ENCODE peak calls at places on chromosome X, in seven cellular contexts. One of them, this sample, is unnamed.

GRCh38 chrX:100883654-100884053 is 9.5 kb upstream of the NOX1 start:
- DNase-seq in H9: no peak
- DNase-seq in trophoblast cell: no peak
- DNase-seq in mesendoderm: peak
- DNase-seq in H1: no peak
- DNase-seq in mesenchymal stem cell: no peak
- DNase-seq in IMR-90: no peak
- DNase-seq in this sample: no peak

GRCh38 chrX:123647244-123647643 is 85.6 kb downstream of the THOC2 start:
- DNase-seq in mesenchymal stem cell: no peak
- DNase-seq in mesendoderm: no peak
- DNase-seq in H1: no peak
- DNase-seq in H9: no peak
- DNase-seq in trophoblast cell: no peak
- DNase-seq in IMR-90: no peak
- DNase-seq in this sample: no peak

GRCh38 chrX:49309401-49309981 is 6.0 kb downstream of the GAGE10 start:
- DNase-seq in mesenchymal stem cell: peak
- DNase-seq in H9: peak
- DNase-seq in IMR-90: peak
- DNase-seq in H1: peak
- DNase-seq in trophoblast cell: no peak
- DNase-seq in mesendoderm: peak
- DNase-seq in this sample: no peak

GRCh38 chrX:150692837-150693781 is at the start of gene MTMR1:
- DNase-seq in mesendoderm: peak
- DNase-seq in mesenchymal stem cell: no peak
- DNase-seq in H1: no peak
- DNase-seq in IMR-90: no peak
- DNase-seq in trophoblast cell: no peak
- DNase-seq in H9: no peak
- DNase-seq in this sample: no peak

GRCh38 chrX:48751343-48751742 is 10.2 kb upstream of the GLOD5 start:
- DNase-seq in trophoblast cell: no peak
- DNase-seq in mesendoderm: no peak
- DNase-seq in H9: no peak
- DNase-seq in H1: no peak
- DNase-seq in IMR-90: no peak
- DNase-seq in mesenchymal stem cell: no peak
- DNase-seq in this sample: no peak

GRCh38 chrX:129653985-129654651 is 638 bp downstream of the APLN start:
- DNase-seq in H1: no peak
- DNase-seq in H9: no peak
- DNase-seq in IMR-90: no peak
- DNase-seq in mesenchymal stem cell: peak
- DNase-seq in mesendoderm: no peak
- DNase-seq in trophoblast cell: no peak
- DNase-seq in this sample: no peak

GRCh38 chrX:107747596-107748161 is 27.9 kb downstream of the TSC22D3 start:
- DNase-seq in mesenchymal stem cell: peak
- DNase-seq in trophoblast cell: no peak
- DNase-seq in H9: no peak
- DNase-seq in mesendoderm: no peak
- DNase-seq in H1: no peak
- DNase-seq in IMR-90: peak
- DNase-seq in this sample: no peak

GRCh38 chrX:132652871-132653270 is 164.0 kb upstream of the MBNL3 start:
- DNase-seq in H1: no peak
- DNase-seq in mesendoderm: no peak
- DNase-seq in trophoblast cell: no peak
- DNase-seq in H9: no peak
- DNase-seq in IMR-90: no peak
- DNase-seq in mesenchymal stem cell: no peak
- DNase-seq in this sample: no peak

GRCh38 chrX:24963823-24964222 is 51.9 kb downstream of the ARX start:
- DNase-seq in H1: no peak
- DNase-seq in mesendoderm: peak
- DNase-seq in mesenchymal stem cell: no peak
- DNase-seq in IMR-90: no peak
- DNase-seq in trophoblast cell: no peak
- DNase-seq in H9: no peak
- DNase-seq in this sample: no peak

GRCh38 chrX:46599051-46599560 is 25.5 kb downstream of the CHST7 start:
- DNase-seq in mesenchymal stem cell: peak
- DNase-seq in mesendoderm: no peak
- DNase-seq in trophoblast cell: no peak
- DNase-seq in H9: no peak
- DNase-seq in H1: no peak
- DNase-seq in IMR-90: peak
- DNase-seq in this sample: no peak

GRCh38 chrX:13670197-13670596 is 17.3 kb downstream of the TCEANC start:
- DNase-seq in trophoblast cell: no peak
- DNase-seq in H1: no peak
- DNase-seq in mesenchymal stem cell: no peak
- DNase-seq in H9: no peak
- DNase-seq in mesendoderm: no peak
- DNase-seq in IMR-90: no peak
- DNase-seq in this sample: no peak

GRCh38 chrX:73577368-73577767 is 14.4 kb downstream of the CHIC1 start:
- DNase-seq in IMR-90: peak
- DNase-seq in H9: no peak
- DNase-seq in mesenchymal stem cell: peak
- DNase-seq in mesendoderm: peak
- DNase-seq in H1: no peak
- DNase-seq in trophoblast cell: no peak
- DNase-seq in this sample: peak

GRCh38 chrX:154458116-154458953 is at the start of gene PLXNA3:
- DNase-seq in mesendoderm: peak
- DNase-seq in trophoblast cell: no peak
- DNase-seq in IMR-90: no peak
- DNase-seq in H9: no peak
- DNase-seq in H1: no peak
- DNase-seq in mesenchymal stem cell: no peak
- DNase-seq in this sample: peak

GRCh38 chrX:45986971-45987370 is 558.2 kb downstream of the ZNF674 start:
- DNase-seq in trophoblast cell: no peak
- DNase-seq in H9: no peak
- DNase-seq in IMR-90: no peak
- DNase-seq in mesendoderm: no peak
- DNase-seq in mesenchymal stem cell: no peak
- DNase-seq in H1: no peak
- DNase-seq in this sample: no peak

GRCh38 chrX:29299689-29300088 is 712.4 kb downstream of the IL1RAPL1 start:
- DNase-seq in IMR-90: no peak
- DNase-seq in mesendoderm: no peak
- DNase-seq in H9: no peak
- DNase-seq in mesenchymal stem cell: peak
- DNase-seq in trophoblast cell: no peak
- DNase-seq in H1: no peak
- DNase-seq in this sample: no peak

GRCh38 chrX:77892887-77893286 is 2.3 kb downstream of the MAGT1 start:
- DNase-seq in H9: no peak
- DNase-seq in mesendoderm: no peak
- DNase-seq in IMR-90: no peak
- DNase-seq in H1: no peak
- DNase-seq in mesenchymal stem cell: no peak
- DNase-seq in trophoblast cell: no peak
- DNase-seq in this sample: no peak

GRCh38 chrX:154123241-154124219 is 20.5 kb upstream of the OPN1LW start:
- DNase-seq in H1: no peak
- DNase-seq in H9: no peak
- DNase-seq in IMR-90: no peak
- DNase-seq in trophoblast cell: peak
- DNase-seq in mesendoderm: peak
- DNase-seq in mesenchymal stem cell: no peak
- DNase-seq in this sample: no peak

GRCh38 chrX:7028246-7028645 is 119.3 kb upstream of the STS start:
- DNase-seq in mesenchymal stem cell: no peak
- DNase-seq in IMR-90: peak
- DNase-seq in trophoblast cell: no peak
- DNase-seq in H9: no peak
- DNase-seq in H1: no peak
- DNase-seq in mesendoderm: no peak
- DNase-seq in this sample: no peak

GRCh38 chrX:40434947-40435346 is 145.8 kb upstream of the ATP6AP2 start:
- DNase-seq in trophoblast cell: no peak
- DNase-seq in mesendoderm: peak
- DNase-seq in mesenchymal stem cell: peak
- DNase-seq in H1: no peak
- DNase-seq in IMR-90: peak
- DNase-seq in H9: peak
- DNase-seq in this sample: no peak

GRCh38 chrX:38657562-38657961 is 96.2 kb downstream of the TSPAN7 start:
- DNase-seq in H1: no peak
- DNase-seq in mesendoderm: no peak
- DNase-seq in mesenchymal stem cell: no peak
- DNase-seq in trophoblast cell: no peak
- DNase-seq in IMR-90: no peak
- DNase-seq in H9: no peak
- DNase-seq in this sample: no peak

GRCh38 chrX:38656350-38656915 is 95.1 kb downstream of the TSPAN7 start:
- DNase-seq in H9: no peak
- DNase-seq in mesenchymal stem cell: no peak
- DNase-seq in trophoblast cell: no peak
- DNase-seq in H1: no peak
- DNase-seq in IMR-90: no peak
- DNase-seq in mesendoderm: peak
- DNase-seq in this sample: no peak

GRCh38 chrX:38652934-38653442 is 91.6 kb downstream of the TSPAN7 start:
- DNase-seq in mesendoderm: no peak
- DNase-seq in H1: no peak
- DNase-seq in trophoblast cell: no peak
- DNase-seq in mesenchymal stem cell: no peak
- DNase-seq in IMR-90: no peak
- DNase-seq in H9: no peak
- DNase-seq in this sample: no peak

GRCh38 chrX:38651625-38652601 is 90.6 kb downstream of the TSPAN7 start:
- DNase-seq in trophoblast cell: no peak
- DNase-seq in H9: no peak
- DNase-seq in mesendoderm: no peak
- DNase-seq in mesenchymal stem cell: no peak
- DNase-seq in IMR-90: no peak
- DNase-seq in H1: no peak
- DNase-seq in this sample: no peak

DNA sequence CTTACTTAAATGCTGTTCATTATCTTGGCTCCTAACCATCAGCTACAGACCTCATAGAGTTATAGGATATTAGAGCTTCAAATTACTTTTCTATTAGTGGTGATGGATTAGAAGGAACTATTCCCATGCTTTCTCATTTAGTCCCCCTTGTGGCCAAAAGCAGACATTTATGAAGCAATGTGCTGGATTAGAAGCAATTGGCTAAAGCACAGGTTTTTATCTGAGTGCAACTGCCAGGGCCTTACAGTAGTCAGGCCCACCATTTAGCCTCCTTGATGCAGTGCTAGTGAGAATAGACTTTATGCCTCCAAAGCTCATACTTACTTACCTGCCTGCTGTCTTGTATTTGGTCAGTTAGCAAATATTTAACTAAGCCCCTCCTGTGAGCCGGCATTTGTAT is 93.0 kb downstream of the TSPAN7 start:
- DNase-seq in IMR-90: peak
- DNase-seq in H9: no peak
- DNase-seq in mesendoderm: peak
- DNase-seq in mesenchymal stem cell: peak
- DNase-seq in trophoblast cell: no peak
- DNase-seq in H1: no peak
- DNase-seq in this sample: no peak
- H2BK120ac ChIP-seq in IMR-90: no peak
- H2BK120ac ChIP-seq in H9: no peak
- H2BK120ac ChIP-seq in mesendoderm: no peak
- H2BK120ac ChIP-seq in mesenchymal stem cell: no peak
- H2BK120ac ChIP-seq in trophoblast cell: no peak
- H2BK120ac ChIP-seq in H1: no peak
- H2BK120ac ChIP-seq in this sample: no peak

DNA sequence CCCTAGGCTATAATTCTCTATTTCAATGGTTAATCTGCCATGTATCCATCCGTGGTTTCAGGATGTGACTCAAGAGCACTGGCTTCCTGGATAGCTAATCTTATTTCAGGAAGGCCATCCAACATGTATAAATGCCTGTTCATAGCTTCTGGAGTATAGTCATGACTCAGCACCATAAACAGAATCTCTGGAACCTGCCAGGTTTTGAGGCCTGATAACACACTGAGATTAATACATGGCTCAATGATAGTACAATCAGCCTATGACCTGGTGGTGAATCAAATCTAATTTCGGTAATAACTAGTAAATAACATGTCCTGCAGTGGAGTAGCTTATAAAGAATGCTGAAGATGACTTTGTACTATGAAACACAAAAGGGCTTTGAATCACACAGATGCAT is 5.7 kb upstream of the IL13RA2 start:
- DNase-seq in H9: no peak
- DNase-seq in mesendoderm: no peak
- DNase-seq in trophoblast cell: no peak
- DNase-seq in IMR-90: peak
- DNase-seq in mesenchymal stem cell: peak
- DNase-seq in H1: no peak
- DNase-seq in this sample: no peak
- H3K4ac ChIP-seq in H9: no peak
- H3K4ac ChIP-seq in mesendoderm: no peak
- H3K4ac ChIP-seq in trophoblast cell: no peak
- H3K4ac ChIP-seq in IMR-90: no peak
- H3K4ac ChIP-seq in mesenchymal stem cell: no peak
- H3K4ac ChIP-seq in H1: no peak
- H3K4ac ChIP-seq in this sample: no peak

DNA sequence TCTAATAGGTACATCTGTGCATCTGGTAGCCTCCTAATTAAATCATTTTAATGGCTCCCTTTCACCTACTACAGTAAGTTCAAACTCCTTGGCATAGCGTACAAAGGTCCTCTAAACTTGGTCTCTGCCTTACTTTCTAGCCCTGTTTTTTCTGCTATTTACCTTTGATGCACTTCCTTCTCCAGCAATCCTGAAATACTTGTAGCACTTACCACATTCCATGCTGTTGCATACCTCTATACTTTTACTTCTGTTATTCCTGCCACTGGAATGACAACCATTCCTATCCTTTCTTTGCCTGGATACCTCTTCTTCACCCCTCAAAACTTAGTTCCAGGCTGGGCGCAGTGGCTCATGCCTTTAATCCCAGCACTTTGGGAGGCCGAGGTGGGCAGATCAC is 56.6 kb upstream of the LHFPL1 start:
- DNase-seq in mesendoderm: peak
- DNase-seq in mesenchymal stem cell: no peak
- DNase-seq in H1: no peak
- DNase-seq in trophoblast cell: no peak
- DNase-seq in IMR-90: no peak
- DNase-seq in H9: no peak
- DNase-seq in this sample: no peak
- H2BK120ac ChIP-seq in mesendoderm: no peak
- H2BK120ac ChIP-seq in mesenchymal stem cell: no peak
- H2BK120ac ChIP-seq in H1: no peak
- H2BK120ac ChIP-seq in trophoblast cell: no peak
- H2BK120ac ChIP-seq in IMR-90: no peak
- H2BK120ac ChIP-seq in H9: no peak
- H2BK120ac ChIP-seq in this sample: no peak

DNA sequence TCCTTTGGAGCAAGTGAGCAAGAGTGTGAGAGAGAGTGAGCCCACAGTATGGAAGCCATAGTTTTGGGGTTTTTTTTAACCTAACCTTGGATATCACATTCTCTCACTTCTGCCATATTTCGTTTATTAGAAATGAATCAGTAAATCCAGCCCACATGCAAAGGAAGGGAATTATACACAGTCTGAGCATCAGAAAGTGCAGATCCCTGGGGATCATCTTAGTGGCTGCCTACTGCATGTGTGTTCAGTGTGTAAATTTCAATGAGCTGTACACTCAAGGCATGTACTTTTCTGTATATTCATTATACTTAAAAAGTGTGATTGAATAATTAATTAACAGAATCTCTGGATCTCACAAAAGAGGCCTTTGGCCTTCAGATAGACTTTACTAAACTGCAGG is 133.8 kb upstream of the PRPS2 start:
- DNase-seq in IMR-90: no peak
- DNase-seq in mesenchymal stem cell: no peak
- DNase-seq in H9: no peak
- DNase-seq in trophoblast cell: no peak
- DNase-seq in mesendoderm: no peak
- DNase-seq in H1: no peak
- DNase-seq in this sample: no peak
- H3K4ac ChIP-seq in IMR-90: no peak
- H3K4ac ChIP-seq in mesenchymal stem cell: no peak
- H3K4ac ChIP-seq in H9: no peak
- H3K4ac ChIP-seq in trophoblast cell: no peak
- H3K4ac ChIP-seq in mesendoderm: no peak
- H3K4ac ChIP-seq in H1: no peak
- H3K4ac ChIP-seq in this sample: no peak

This sample was measured in neuronal stem cell.